ENCODE peak calls at places on chromosome 3, in six cellular contexts. Y, P, U, D, F and Q are unnamed samples.

GRCh38 chr3:52277972-52278509 is 408 bp downstream of the WDR82 start:
- DNase-seq in Y (peak), P (peak), U (peak), D (peak), F (peak), Q (peak)

GRCh38 chr3:15206662-15207576 is 873 bp downstream of the CAPN7 start:
- DNase-seq in Y (no peak), P (peak), U (peak), D (no peak), F (peak), Q (peak)

GRCh38 chr3:175940243-175940642 is 1081.1 kb downstream of the NAALADL2 start:
- DNase-seq in Y (no peak), P (no peak), U (no peak), D (no peak), F (no peak), Q (no peak)

GRCh38 chr3:99720985-99721632 is 82.7 kb downstream of the COL8A1 start:
- DNase-seq in Y (no peak), P (no peak), U (no peak), D (no peak), F (no peak), Q (peak)

GRCh38 chr3:127483005-127483641 is 107.4 kb downstream of the TPRA1 start:
- DNase-seq in Y (peak), P (no peak), U (no peak), D (no peak), F (no peak), Q (no peak)

GRCh38 chr3:116179091-116179490 is 266.2 kb downstream of the LSAMP start:
- DNase-seq in Y (no peak), P (peak), U (peak), D (no peak), F (no peak), Q (no peak)

GRCh38 chr3:16828815-16829214 is 55.9 kb upstream of the PLCL2 start:
- DNase-seq in Y (peak), P (no peak), U (peak), D (no peak), F (peak), Q (peak)

GRCh38 chr3:94028093-94028837 is at the start of gene STX19:
- DNase-seq in Y (no peak), P (no peak), U (no peak), D (no peak), F (peak), Q (no peak)

GRCh38 chr3:5186854-5187151 is 704 bp upstream of the EDEM1 start:
- DNase-seq in Y (no peak), P (no peak), U (no peak), D (no peak), F (no peak), Q (peak)

GRCh38 chr3:137998643-137999042 is 11.3 kb upstream of the CLDN18 start:
- DNase-seq in Y (no peak), P (no peak), U (no peak), D (no peak), F (no peak), Q (no peak)

GRCh38 chr3:152113992-152114651 is 154.6 kb upstream of the MBNL1 start:
- DNase-seq in Y (no peak), P (no peak), U (no peak), D (no peak), F (no peak), Q (no peak)